ENCODE peak calls at places on chromosomes 13 and 19, in eight cellular contexts. T, R, O, M, E, W, L and J are unnamed samples.

GRCh38 chr13:31846984-31847752 is 107.8 kb downstream of the RXFP2 start:
- DNase-seq in O (no peak), W (no peak), T (no peak), M (no peak), R (no peak), E (no peak), L (peak), J (no peak)

GRCh38 chr19:37941820-37942515 is 35.0 kb downstream of the SIPA1L3 start:
- DNase-seq in W (peak), L (no peak), M (no peak), R (peak), E (no peak), O (no peak), T (no peak), J (no peak)

GRCh38 chr13:76976929-76977328 is 15.0 kb upstream of the CLN5 start:
- DNase-seq in M (no peak), L (no peak), E (no peak), R (no peak), W (no peak), T (no peak), O (no peak), J (no peak)

GRCh38 chr13:36530050-36530789 is 97.9 kb downstream of the CCNA1 start:
- DNase-seq in O (no peak), R (no peak), E (no peak), M (no peak), L (no peak), T (no peak), W (no peak), J (no peak)

GRCh38 chr19:29680447-29680846 is 15.2 kb downstream of the PLEKHF1 start:
- DNase-seq in L (no peak), O (peak), E (no peak), M (no peak), T (no peak), W (peak), R (no peak), J (peak)

GRCh38 chr13:110099922-110100321 is 207.0 kb downstream of the COL4A1 start:
- DNase-seq in R (no peak), T (no peak), E (no peak), M (no peak), O (no peak), L (no peak), W (no peak), J (no peak)

GRCh38 chr13:97113231-97114001 is 108.7 kb upstream of the MBNL2 start:
- DNase-seq in R (no peak), M (no peak), W (no peak), T (no peak), L (no peak), E (no peak), O (no peak), J (no peak)

GRCh38 chr19:54576411-54576976 is 2.9 kb downstream of the LILRA2 start:
- DNase-seq in E (no peak), O (no peak), M (no peak), T (no peak), L (no peak), R (no peak), W (no peak), J (no peak)

GRCh38 chr13:21717817-21718216 is 46.9 kb downstream of the FGF9 start:
- DNase-seq in O (no peak), R (no peak), L (no peak), T (no peak), M (no peak), E (no peak), W (no peak), J (no peak)

GRCh38 chr13:108178105-108178504 is 37.2 kb downstream of the LIG4 start:
- DNase-seq in E (no peak), L (no peak), T (no peak), M (no peak), O (no peak), W (no peak), R (no peak), J (no peak)

GRCh38 chr13:86882835-86883234 is 788.3 kb upstream of the SLITRK5 start:
- DNase-seq in W (no peak), L (no peak), E (no peak), M (no peak), R (no peak), O (no peak), T (no peak), J (no peak)

GRCh38 chr19:19404879-19405860 is at the start of gene GATAD2A:
- DNase-seq in R (peak), M (peak), W (peak), T (peak), E (peak), L (peak), O (peak), J (peak)
- H3K27ac ChIP-seq in R (peak), M (peak), W (peak), T (peak), E (peak), L (peak), O (peak), J (peak)

GRCh38 chr19:49461656-49462055 is 8.6 kb downstream of the ALDH16A1 start:
- DNase-seq in O (peak), L (no peak), M (no peak), R (no peak), E (no peak), T (no peak), W (no peak), J (no peak)
- TF ChIP-seq EP300 in O (no peak), L (no peak), M (no peak), R (no peak), E (no peak), T (no peak), W (no peak), J (no peak)

DNA sequence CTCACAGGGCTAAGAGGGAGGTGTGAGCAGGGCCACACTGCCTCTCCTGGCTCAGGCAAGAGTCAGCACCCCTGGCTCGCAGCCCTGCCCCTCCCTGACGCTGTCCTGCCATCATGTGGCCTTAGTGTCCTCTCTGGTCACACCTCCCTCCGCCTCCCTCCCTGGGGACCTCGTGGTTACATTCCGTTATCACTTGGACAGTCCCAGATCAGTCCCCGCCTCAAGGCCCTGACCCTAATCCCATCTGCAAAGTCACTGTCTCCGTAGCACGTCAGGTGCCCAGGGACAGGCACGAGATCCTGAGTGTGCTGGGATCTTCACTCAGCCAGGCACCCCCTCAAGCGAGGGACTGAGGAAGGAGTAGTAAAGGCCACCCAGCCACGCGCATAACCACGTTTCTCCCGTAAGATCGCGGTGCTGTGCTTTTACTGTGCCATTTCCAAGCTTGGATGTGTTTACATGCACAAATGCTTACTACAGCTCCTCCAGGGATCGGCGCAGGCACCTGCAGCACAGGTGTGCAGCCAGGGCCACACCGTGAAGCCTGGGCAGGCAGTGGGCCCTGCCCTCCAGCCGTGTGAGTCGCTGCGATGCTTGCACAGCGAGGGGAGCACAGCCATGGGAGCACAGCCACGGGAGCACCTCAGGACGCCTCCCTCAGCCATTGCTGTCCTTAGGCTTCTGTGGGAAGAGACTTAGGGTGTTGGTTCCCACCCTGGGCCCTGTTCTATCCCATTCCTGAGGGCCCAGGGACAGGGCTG is 10.7 kb upstream of the TMEM255B start:
- DNase-seq in W (no peak), L (no peak), M (no peak), O (no peak), E (no peak), T (no peak), R (no peak), J (no peak)
- H3K27ac ChIP-seq in W (no peak), L (no peak), M (no peak), O (no peak), E (no peak), T (no peak), R (no peak), J (no peak)

DNA sequence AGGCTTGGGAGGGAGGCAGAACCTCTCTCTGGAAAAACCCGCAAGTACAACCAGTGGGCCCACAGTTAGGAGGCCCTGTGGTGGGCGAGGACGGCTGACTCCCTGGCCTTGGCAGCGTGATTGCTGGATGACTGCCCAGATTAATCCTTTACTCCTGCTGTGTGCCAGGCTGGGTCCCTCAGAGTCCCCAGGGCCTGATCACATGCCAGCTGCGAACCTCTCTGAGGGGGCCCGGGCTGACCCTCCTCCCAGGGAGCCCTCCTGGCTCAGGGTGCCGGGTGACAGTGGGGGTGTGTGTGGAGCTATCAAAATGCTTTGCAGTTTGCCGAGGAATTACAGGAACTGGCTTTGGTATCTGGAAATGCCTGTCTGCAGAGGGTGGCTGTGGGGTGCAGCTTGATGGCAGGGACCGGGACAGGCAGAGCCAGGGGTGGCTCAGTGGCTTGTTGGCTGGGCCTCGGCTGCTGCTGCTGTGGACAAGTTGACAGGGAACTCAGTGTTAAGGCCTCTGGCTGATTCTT is 48.9 kb downstream of the DNM2 start:
- DNase-seq in M (peak), R (no peak), T (no peak), L (no peak), E (no peak), O (no peak), W (no peak), J (no peak)
- TF ChIP-seq EP300 in M (no peak), R (no peak), T (no peak), L (no peak), E (no peak), O (no peak), W (no peak), J (no peak)